ENCODE peak calls at places on chromosomes 11 and 22, in seven cellular contexts. L is sigmoid colon, W is stomach, Q is breast epithelium, K is GM23338, S is GM12891, O is spleen. Y is an unnamed sample.
A peak's percentile ranks its signal among the peaks of the same experiment; 100 is the strongest.

GRCh38 chr11:1937616-1938342 is 9.4 kb upstream of the MRPL23 start:
- DNase-seq in Q (no peak), O (peak; percentile 62), L (peak; percentile 62), K (no peak), S (no peak), W (no peak), Y (no peak)

GRCh38 chr11:68987211-68987610 is 6.4 kb upstream of the MRGPRD start:
- DNase-seq in W (no peak), S (no peak), Q (no peak), L (no peak), K (no peak), O (no peak), Y (no peak)

GRCh38 chr11:69598147-69598546 is 42.8 kb upstream of the CCND1 start:
- DNase-seq in Q (no peak), L (no peak), K (peak; percentile 16), O (no peak), S (no peak), W (no peak), Y (no peak)

GRCh38 chr11:83249972-83250593 is 36.1 kb downstream of the CCDC90B start:
- DNase-seq in K (peak; percentile 59), L (no peak), Q (no peak), S (no peak), O (no peak), W (no peak), Y (no peak)

GRCh38 chr11:62604460-62605130 is 2.9 kb upstream of the MTA2 start:
- DNase-seq in K (peak; percentile 67), Q (no peak), L (no peak), S (no peak), W (no peak), O (no peak), Y (no peak)

GRCh38 chr22:39306456-39307361 is 12.7 kb downstream of the RPL3 start:
- DNase-seq in L (no peak), S (no peak), W (peak; percentile 51), Q (no peak), K (peak; percentile 83), O (peak; percentile 77), Y (peak; percentile 63)

GRCh38 chr22:50010676-50011446 is 1.7 kb downstream of the IL17REL start:
- DNase-seq in Q (no peak), L (peak; percentile 58), W (no peak), O (no peak), S (peak; percentile 69), K (no peak), Y (peak; percentile 72)

GRCh38 chr11:134527382-134528243 is 115.6 kb upstream of the B3GAT1 start:
- DNase-seq in K (no peak), Q (no peak), L (peak; percentile 40), S (no peak), O (peak; percentile 66), W (peak; percentile 20), Y (no peak)

GRCh38 chr11:27385245-27385644 is 22.2 kb upstream of the CCDC34 start:
- DNase-seq in L (no peak), S (no peak), Q (no peak), W (no peak), K (no peak), O (no peak), Y (no peak)

GRCh38 chr11:74682731-74683278 is 48.4 kb downstream of the CHRDL2 start:
- DNase-seq in O (peak; percentile 37), W (no peak), L (no peak), S (no peak), K (peak; percentile 16), Q (no peak), Y (no peak)

GRCh38 chr22:44047891-44048301 is 23.8 kb downstream of the PARVB start:
- DNase-seq in W (no peak), K (no peak), O (no peak), S (no peak), Q (no peak), L (no peak), Y (peak; percentile 41)

GRCh38 chr11:128135451-128135850 is 451.9 kb downstream of the ETS1 start:
- DNase-seq in S (no peak), K (peak; percentile 69), W (no peak), O (no peak), L (no peak), Q (no peak), Y (no peak)

GRCh38 chr11:80694385-80694784 is 1253.6 kb upstream of the TENM4 start:
- DNase-seq in Q (no peak), O (no peak), S (no peak), L (no peak), K (no peak), W (no peak), Y (no peak)

GRCh38 chr11:111360150-111361043 is 18.7 kb downstream of the POU2AF1 start:
- DNase-seq in Q (no peak), S (no peak), K (no peak), W (peak; percentile 91), O (no peak), L (no peak), Y (no peak)

GRCh38 chr11:113698515-113698914 is 7.6 kb downstream of the TMPRSS5 start:
- DNase-seq in K (no peak), W (peak; percentile 67), Q (no peak), S (no peak), L (no peak), O (no peak), Y (no peak)

GRCh38 chr22:32811788-32812187 is 10.3 kb downstream of the TIMP3 start:
- DNase-seq in K (no peak), Q (no peak), S (no peak), W (no peak), L (no peak), O (no peak), Y (no peak)

GRCh38 chr11:78453140-78453935 is 35.7 kb upstream of the GAB2 start:
- DNase-seq in K (no peak), Q (no peak), S (no peak), W (no peak), O (no peak), L (no peak), Y (no peak)

DNA sequence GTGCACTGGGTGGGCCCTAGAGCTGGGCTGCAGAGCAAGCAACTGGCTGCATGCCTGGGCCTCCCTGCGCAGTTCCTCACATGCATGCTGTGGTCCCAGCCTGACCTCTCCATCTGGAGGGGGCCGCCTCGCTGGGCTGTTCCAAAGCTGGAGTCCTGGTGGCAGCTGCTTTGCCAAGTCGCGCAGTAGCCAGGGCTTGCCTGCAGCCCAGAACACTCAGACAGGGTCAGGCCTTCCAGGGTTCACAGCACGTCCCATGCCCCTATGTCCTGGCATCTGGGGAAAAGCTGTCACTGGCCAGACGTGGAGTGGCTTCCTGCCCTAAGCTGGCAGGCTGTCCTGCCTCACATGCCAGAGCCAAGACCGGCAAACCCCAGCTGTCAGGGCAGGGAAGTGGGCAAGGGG is 16.5 kb upstream of the CDC42EP2 start:
- DNase-seq in S (no peak), L (peak; percentile 98), K (no peak), Q (no peak), O (peak; percentile 86), W (peak; percentile 41), Y (no peak)
- TF ChIP-seq POLR2AphosphoS5 in S (no peak), L (peak; percentile 82), K (no peak), Q (no peak), O (peak; percentile 88), W (peak; percentile 39), Y (no peak)

DNA sequence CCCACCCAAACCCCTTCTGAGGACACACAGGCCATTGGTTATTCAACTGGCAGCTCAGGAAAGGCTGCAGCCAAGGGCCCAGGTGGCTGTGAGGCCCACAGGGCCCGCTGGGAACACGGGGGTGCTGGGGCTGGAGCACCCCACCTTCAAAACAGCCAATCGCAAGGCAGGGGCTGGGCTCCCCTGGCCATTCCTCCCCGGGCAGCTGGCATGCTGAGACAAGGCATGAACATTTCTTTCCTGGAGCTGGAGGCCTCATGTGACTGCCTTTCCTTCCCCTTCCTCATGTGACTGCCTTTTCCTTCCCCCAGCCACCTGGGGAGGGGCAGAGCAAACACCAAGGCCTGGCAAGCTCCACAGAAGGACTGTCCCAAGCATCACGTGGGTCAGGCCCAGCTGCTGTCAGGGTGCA is 76.8 kb downstream of the PIWIL3 start:
- DNase-seq in W (peak; percentile 79), K (no peak), Q (no peak), S (no peak), L (no peak), O (no peak), Y (no peak)
- TF ChIP-seq POLR2AphosphoS5 in W (peak; percentile 78), K (no peak), Q (no peak), S (no peak), L (peak; percentile 71), O (peak; percentile 38), Y (no peak)

DNA sequence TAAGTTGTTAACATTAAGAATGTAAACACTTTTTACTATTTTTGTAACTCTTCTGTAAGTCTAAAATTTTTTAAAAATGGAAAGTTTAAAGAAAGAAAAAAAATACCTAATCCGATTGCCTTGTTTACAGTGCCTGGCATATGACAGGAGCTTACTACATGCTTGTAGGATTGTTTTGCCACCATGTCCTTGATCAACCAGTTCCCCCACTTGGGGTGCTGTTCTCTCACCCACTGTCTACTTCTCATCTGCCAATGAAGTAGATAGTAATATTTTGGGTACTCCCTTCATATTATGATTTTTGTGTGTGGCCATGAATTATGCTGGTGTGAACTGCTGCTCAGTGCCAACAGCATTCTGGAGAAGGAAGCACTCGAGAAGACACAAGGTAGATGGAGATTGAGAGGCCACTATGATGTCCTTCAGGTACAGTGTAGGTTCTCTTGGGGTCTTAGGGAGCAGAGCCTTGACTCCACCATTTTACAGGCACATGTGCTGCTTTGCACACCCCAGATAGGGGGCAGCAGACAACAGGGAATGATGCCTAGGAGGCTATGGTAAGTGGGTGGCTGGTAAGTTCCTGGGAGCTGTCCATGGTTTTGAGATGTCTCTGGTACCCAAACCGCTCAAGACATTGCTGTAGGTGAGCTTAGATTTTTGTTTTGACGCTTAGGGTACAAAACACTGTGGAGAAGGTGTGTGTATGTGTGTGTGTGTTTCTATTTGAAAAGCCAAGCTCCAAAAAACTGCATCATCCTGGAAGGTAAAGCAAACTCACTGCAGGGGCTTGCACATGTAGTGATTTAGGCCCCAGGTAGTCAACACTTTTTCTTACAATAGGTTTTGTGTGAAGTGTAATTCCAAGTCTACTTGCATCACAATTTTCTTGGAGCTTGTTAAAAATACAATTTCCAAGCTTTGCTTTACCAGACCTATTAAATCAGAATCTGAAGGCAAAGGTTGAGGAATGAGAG is 494.5 kb upstream of the LARGE1 start:
- DNase-seq in W (no peak), O (no peak), K (peak; percentile 98), Q (no peak), L (no peak), S (peak; percentile 12), Y (peak; percentile 11)
- TF ChIP-seq POLR2AphosphoS5 in W (no peak), O (no peak), K (no peak), Q (no peak), L (no peak), S (no peak), Y (no peak)

DNA sequence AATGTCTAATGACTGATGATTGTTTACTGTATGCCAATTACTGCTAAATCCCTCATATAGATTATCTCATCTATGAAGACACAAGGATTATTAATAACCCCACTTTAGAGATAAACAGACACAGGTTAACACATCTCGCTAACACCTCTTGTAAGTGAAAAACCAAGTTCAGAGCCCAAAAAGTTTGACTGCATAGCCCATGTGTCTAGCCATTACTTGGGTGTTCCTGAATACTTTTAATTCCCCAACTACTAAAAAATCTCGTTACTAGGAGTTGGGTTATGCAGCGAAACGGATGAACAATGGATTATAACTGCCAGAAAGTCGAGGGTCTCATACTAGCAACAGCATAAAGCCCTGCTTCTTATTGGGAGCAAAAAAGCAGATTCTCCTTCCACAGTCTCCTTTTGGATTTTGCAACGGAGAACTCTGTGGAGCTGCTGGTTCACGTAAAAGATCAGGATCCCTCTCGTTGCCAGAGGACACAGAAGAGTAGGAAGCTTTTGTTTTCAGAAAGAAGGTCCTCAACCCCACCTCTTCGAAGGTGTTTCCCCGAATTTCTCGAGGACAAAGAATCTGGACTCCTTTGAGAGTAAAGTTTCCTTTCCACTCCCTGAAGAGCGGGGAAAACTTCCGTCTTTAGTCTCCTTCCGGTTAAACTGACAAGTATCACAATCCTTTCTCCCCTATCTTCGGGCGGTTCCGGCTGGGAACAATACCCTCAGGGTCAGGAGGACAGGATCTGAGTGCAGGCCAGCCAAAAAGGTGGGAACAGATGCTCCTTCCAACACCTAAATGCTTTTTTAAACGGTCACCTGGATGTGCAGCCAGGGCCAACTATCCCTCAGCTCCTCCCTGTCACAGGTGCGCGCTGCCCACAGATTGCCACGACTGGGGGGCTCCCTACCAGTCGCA is 907 bp downstream of the ZBED5 start:
- DNase-seq in K (peak; percentile 80), L (peak; percentile 77), W (peak; percentile 27), S (no peak), O (no peak), Q (no peak), Y (no peak)
- TF ChIP-seq POLR2AphosphoS5 in K (no peak), L (peak; percentile 18), W (peak; percentile 57), S (no peak), O (no peak), Q (no peak), Y (no peak)